ENCODE peak calls at places on chromosomes 13 and 19, in six cellular contexts. One of them, this sample, is unnamed.

GRCh38 chr19:45515081-45515624 is 7.9 kb downstream of the VASP start:
- DNase-seq in left ventricle myocardium superior: peak; percentile 58
- DNase-seq in mucosa of gallbladder: no peak
- DNase-seq in WTC11: no peak
- DNase-seq in stimulated activated CD8-positive, alpha-beta memory T cell treated with anti-CD3 and anti-CD28 coated beads, Interleukin-15, amount 100 ng/mL, for 24 hours: no peak
- DNase-seq in nephron progenitor cell: no peak
- DNase-seq in this sample: no peak

GRCh38 chr19:52621376-52621775 is 16.8 kb downstream of the ZNF83 start:
- DNase-seq in left ventricle myocardium superior: no peak
- DNase-seq in mucosa of gallbladder: no peak
- DNase-seq in WTC11: no peak
- DNase-seq in stimulated activated CD8-positive, alpha-beta memory T cell treated with anti-CD3 and anti-CD28 coated beads, Interleukin-15, amount 100 ng/mL, for 24 hours: no peak
- DNase-seq in nephron progenitor cell: no peak
- DNase-seq in this sample: no peak

GRCh38 chr19:58079792-58080191 is 18.2 kb downstream of the ZSCAN18 start:
- DNase-seq in left ventricle myocardium superior: no peak
- DNase-seq in mucosa of gallbladder: no peak
- DNase-seq in WTC11: no peak
- DNase-seq in stimulated activated CD8-positive, alpha-beta memory T cell treated with anti-CD3 and anti-CD28 coated beads, Interleukin-15, amount 100 ng/mL, for 24 hours: no peak
- DNase-seq in nephron progenitor cell: no peak
- DNase-seq in this sample: no peak

GRCh38 chr13:105847532-105848295 is 687.7 kb downstream of the EFNB2 start:
- DNase-seq in left ventricle myocardium superior: no peak
- DNase-seq in mucosa of gallbladder: no peak
- DNase-seq in WTC11: no peak
- DNase-seq in stimulated activated CD8-positive, alpha-beta memory T cell treated with anti-CD3 and anti-CD28 coated beads, Interleukin-15, amount 100 ng/mL, for 24 hours: no peak
- DNase-seq in nephron progenitor cell: no peak
- DNase-seq in this sample: no peak

GRCh38 chr13:107202371-107203023 is 634.6 kb upstream of the ARGLU1 start:
- DNase-seq in left ventricle myocardium superior: no peak
- DNase-seq in mucosa of gallbladder: peak; percentile 50
- DNase-seq in WTC11: no peak
- DNase-seq in stimulated activated CD8-positive, alpha-beta memory T cell treated with anti-CD3 and anti-CD28 coated beads, Interleukin-15, amount 100 ng/mL, for 24 hours: no peak
- DNase-seq in nephron progenitor cell: no peak
- DNase-seq in this sample: no peak

GRCh38 chr19:12867120-12868099 is 13.8 kb downstream of the DNASE2 start:
- DNase-seq in left ventricle myocardium superior: peak; percentile 72
- DNase-seq in mucosa of gallbladder: peak; percentile 47
- DNase-seq in WTC11: peak; percentile 91
- DNase-seq in stimulated activated CD8-positive, alpha-beta memory T cell treated with anti-CD3 and anti-CD28 coated beads, Interleukin-15, amount 100 ng/mL, for 24 hours: peak; percentile 55
- DNase-seq in nephron progenitor cell: peak; percentile 93
- DNase-seq in this sample: peak; percentile 61

GRCh38 chr13:112769615-112770014 is 79.8 kb downstream of the ATP11A start:
- DNase-seq in left ventricle myocardium superior: no peak
- DNase-seq in mucosa of gallbladder: no peak
- DNase-seq in WTC11: no peak
- DNase-seq in stimulated activated CD8-positive, alpha-beta memory T cell treated with anti-CD3 and anti-CD28 coated beads, Interleukin-15, amount 100 ng/mL, for 24 hours: no peak
- DNase-seq in nephron progenitor cell: no peak
- DNase-seq in this sample: no peak

GRCh38 chr19:40006273-40006691 is 9.4 kb downstream of the ZNF546 start:
- DNase-seq in left ventricle myocardium superior: no peak
- DNase-seq in mucosa of gallbladder: no peak
- DNase-seq in WTC11: no peak
- DNase-seq in stimulated activated CD8-positive, alpha-beta memory T cell treated with anti-CD3 and anti-CD28 coated beads, Interleukin-15, amount 100 ng/mL, for 24 hours: no peak
- DNase-seq in nephron progenitor cell: no peak
- DNase-seq in this sample: no peak

GRCh38 chr13:29454931-29455481 is 140.5 kb downstream of the SLC7A1 start:
- DNase-seq in left ventricle myocardium superior: peak; percentile 30
- DNase-seq in mucosa of gallbladder: no peak
- DNase-seq in WTC11: peak; percentile 44
- DNase-seq in stimulated activated CD8-positive, alpha-beta memory T cell treated with anti-CD3 and anti-CD28 coated beads, Interleukin-15, amount 100 ng/mL, for 24 hours: no peak
- DNase-seq in nephron progenitor cell: no peak
- DNase-seq in this sample: no peak

GRCh38 chr13:27765650-27766049 is 26.6 kb upstream of the GSX1 start:
- DNase-seq in left ventricle myocardium superior: no peak
- DNase-seq in mucosa of gallbladder: no peak
- DNase-seq in WTC11: no peak
- DNase-seq in stimulated activated CD8-positive, alpha-beta memory T cell treated with anti-CD3 and anti-CD28 coated beads, Interleukin-15, amount 100 ng/mL, for 24 hours: no peak
- DNase-seq in nephron progenitor cell: no peak
- DNase-seq in this sample: no peak

GRCh38 chr13:99650410-99650809 is 149.1 kb downstream of the TM9SF2 start:
- DNase-seq in left ventricle myocardium superior: no peak
- DNase-seq in mucosa of gallbladder: no peak
- DNase-seq in WTC11: no peak
- DNase-seq in stimulated activated CD8-positive, alpha-beta memory T cell treated with anti-CD3 and anti-CD28 coated beads, Interleukin-15, amount 100 ng/mL, for 24 hours: no peak
- DNase-seq in nephron progenitor cell: no peak
- DNase-seq in this sample: no peak

GRCh38 chr13:43815204-43815603 is 28.4 kb upstream of the ENOX1 start:
- DNase-seq in left ventricle myocardium superior: no peak
- DNase-seq in mucosa of gallbladder: no peak
- DNase-seq in WTC11: no peak
- DNase-seq in stimulated activated CD8-positive, alpha-beta memory T cell treated with anti-CD3 and anti-CD28 coated beads, Interleukin-15, amount 100 ng/mL, for 24 hours: no peak
- DNase-seq in nephron progenitor cell: no peak
- DNase-seq in this sample: no peak

GRCh38 chr13:33606692-33607091 is 211.3 kb upstream of the RFC3 start:
- DNase-seq in left ventricle myocardium superior: no peak
- DNase-seq in mucosa of gallbladder: no peak
- DNase-seq in WTC11: peak; percentile 23
- DNase-seq in stimulated activated CD8-positive, alpha-beta memory T cell treated with anti-CD3 and anti-CD28 coated beads, Interleukin-15, amount 100 ng/mL, for 24 hours: no peak
- DNase-seq in nephron progenitor cell: no peak
- DNase-seq in this sample: no peak

GRCh38 chr19:35006342-35006998 is 6.3 kb downstream of the GRAMD1A start:
- DNase-seq in left ventricle myocardium superior: no peak
- DNase-seq in mucosa of gallbladder: peak; percentile 74
- DNase-seq in WTC11: no peak
- DNase-seq in stimulated activated CD8-positive, alpha-beta memory T cell treated with anti-CD3 and anti-CD28 coated beads, Interleukin-15, amount 100 ng/mL, for 24 hours: no peak
- DNase-seq in nephron progenitor cell: no peak
- DNase-seq in this sample: no peak

GRCh38 chr13:97359181-97360057 is 74.5 kb upstream of the RAP2A start:
- DNase-seq in left ventricle myocardium superior: no peak
- DNase-seq in mucosa of gallbladder: peak; percentile 58
- DNase-seq in WTC11: peak; percentile 40
- DNase-seq in stimulated activated CD8-positive, alpha-beta memory T cell treated with anti-CD3 and anti-CD28 coated beads, Interleukin-15, amount 100 ng/mL, for 24 hours: no peak
- DNase-seq in nephron progenitor cell: peak; percentile 44
- DNase-seq in this sample: peak; percentile 28

GRCh38 chr19:36041831-36042230 is 9.2 kb upstream of the CLIP3 start:
- DNase-seq in left ventricle myocardium superior: no peak
- DNase-seq in mucosa of gallbladder: peak; percentile 31
- DNase-seq in WTC11: no peak
- DNase-seq in stimulated activated CD8-positive, alpha-beta memory T cell treated with anti-CD3 and anti-CD28 coated beads, Interleukin-15, amount 100 ng/mL, for 24 hours: no peak
- DNase-seq in nephron progenitor cell: no peak
- DNase-seq in this sample: no peak

GRCh38 chr19:1223018-1223855 is 14.6 kb downstream of the CBARP start:
- DNase-seq in left ventricle myocardium superior: peak; percentile 63
- DNase-seq in mucosa of gallbladder: no peak
- DNase-seq in WTC11: peak; percentile 78
- DNase-seq in stimulated activated CD8-positive, alpha-beta memory T cell treated with anti-CD3 and anti-CD28 coated beads, Interleukin-15, amount 100 ng/mL, for 24 hours: no peak
- DNase-seq in nephron progenitor cell: peak; percentile 61
- DNase-seq in this sample: no peak

GRCh38 chr13:95023405-95023804 is 277.8 kb downstream of the ABCC4 start:
- DNase-seq in left ventricle myocardium superior: no peak
- DNase-seq in mucosa of gallbladder: no peak
- DNase-seq in WTC11: no peak
- DNase-seq in stimulated activated CD8-positive, alpha-beta memory T cell treated with anti-CD3 and anti-CD28 coated beads, Interleukin-15, amount 100 ng/mL, for 24 hours: no peak
- DNase-seq in nephron progenitor cell: no peak
- DNase-seq in this sample: no peak

GRCh38 chr19:14059093-14059480 is 2.8 kb downstream of the PALM3 start:
- DNase-seq in left ventricle myocardium superior: no peak
- DNase-seq in mucosa of gallbladder: no peak
- DNase-seq in WTC11: peak; percentile 78
- DNase-seq in stimulated activated CD8-positive, alpha-beta memory T cell treated with anti-CD3 and anti-CD28 coated beads, Interleukin-15, amount 100 ng/mL, for 24 hours: peak; percentile 27
- DNase-seq in nephron progenitor cell: peak; percentile 58
- DNase-seq in this sample: peak; percentile 30

GRCh38 chr19:35379992-35380391 is 9.1 kb downstream of the GPR42 start:
- DNase-seq in left ventricle myocardium superior: no peak
- DNase-seq in mucosa of gallbladder: peak; percentile 37
- DNase-seq in WTC11: no peak
- DNase-seq in stimulated activated CD8-positive, alpha-beta memory T cell treated with anti-CD3 and anti-CD28 coated beads, Interleukin-15, amount 100 ng/mL, for 24 hours: no peak
- DNase-seq in nephron progenitor cell: no peak
- DNase-seq in this sample: no peak

GRCh38 chr13:78958019-78958418 is 299.1 kb upstream of the OBI1 start:
- DNase-seq in left ventricle myocardium superior: no peak
- DNase-seq in mucosa of gallbladder: no peak
- DNase-seq in WTC11: no peak
- DNase-seq in stimulated activated CD8-positive, alpha-beta memory T cell treated with anti-CD3 and anti-CD28 coated beads, Interleukin-15, amount 100 ng/mL, for 24 hours: no peak
- DNase-seq in nephron progenitor cell: no peak
- DNase-seq in this sample: no peak

GRCh38 chr19:3515891-3516422 is 9.8 kb downstream of the FZR1 start:
- DNase-seq in left ventricle myocardium superior: no peak
- DNase-seq in mucosa of gallbladder: no peak
- DNase-seq in WTC11: no peak
- DNase-seq in stimulated activated CD8-positive, alpha-beta memory T cell treated with anti-CD3 and anti-CD28 coated beads, Interleukin-15, amount 100 ng/mL, for 24 hours: no peak
- DNase-seq in nephron progenitor cell: no peak
- DNase-seq in this sample: no peak

GRCh38 chr19:343941-344624 is 513 bp downstream of the MIER2 start:
- DNase-seq in left ventricle myocardium superior: peak; percentile 36
- DNase-seq in mucosa of gallbladder: no peak
- DNase-seq in WTC11: peak; percentile 50
- DNase-seq in stimulated activated CD8-positive, alpha-beta memory T cell treated with anti-CD3 and anti-CD28 coated beads, Interleukin-15, amount 100 ng/mL, for 24 hours: peak; percentile 22
- DNase-seq in nephron progenitor cell: peak; percentile 69
- DNase-seq in this sample: no peak

GRCh38 chr19:39448271-39448670 is 2.9 kb downstream of the SUPT5H start:
- DNase-seq in left ventricle myocardium superior: no peak
- DNase-seq in mucosa of gallbladder: no peak
- DNase-seq in WTC11: no peak
- DNase-seq in stimulated activated CD8-positive, alpha-beta memory T cell treated with anti-CD3 and anti-CD28 coated beads, Interleukin-15, amount 100 ng/mL, for 24 hours: no peak
- DNase-seq in nephron progenitor cell: no peak
- DNase-seq in this sample: no peak

GRCh38 chr19:32191921-32192320 is 153.5 kb upstream of the ZNF507 start:
- DNase-seq in left ventricle myocardium superior: no peak
- DNase-seq in mucosa of gallbladder: no peak
- DNase-seq in WTC11: no peak
- DNase-seq in stimulated activated CD8-positive, alpha-beta memory T cell treated with anti-CD3 and anti-CD28 coated beads, Interleukin-15, amount 100 ng/mL, for 24 hours: no peak
- DNase-seq in nephron progenitor cell: no peak
- DNase-seq in this sample: no peak

GRCh38 chr13:44050450-44051063 is 170.9 kb downstream of the LACC1 start:
- DNase-seq in left ventricle myocardium superior: no peak
- DNase-seq in mucosa of gallbladder: no peak
- DNase-seq in WTC11: no peak
- DNase-seq in stimulated activated CD8-positive, alpha-beta memory T cell treated with anti-CD3 and anti-CD28 coated beads, Interleukin-15, amount 100 ng/mL, for 24 hours: no peak
- DNase-seq in nephron progenitor cell: no peak
- DNase-seq in this sample: no peak

GRCh38 chr13:100521912-100522490 is 66.6 kb downstream of the GGACT start:
- DNase-seq in left ventricle myocardium superior: no peak
- DNase-seq in mucosa of gallbladder: no peak
- DNase-seq in WTC11: no peak
- DNase-seq in stimulated activated CD8-positive, alpha-beta memory T cell treated with anti-CD3 and anti-CD28 coated beads, Interleukin-15, amount 100 ng/mL, for 24 hours: no peak
- DNase-seq in nephron progenitor cell: no peak
- DNase-seq in this sample: no peak

GRCh38 chr13:95643814-95644598 is 500 bp downstream of the DZIP1 start:
- DNase-seq in left ventricle myocardium superior: peak; percentile 37
- DNase-seq in mucosa of gallbladder: no peak
- DNase-seq in WTC11: peak; percentile 56
- DNase-seq in stimulated activated CD8-positive, alpha-beta memory T cell treated with anti-CD3 and anti-CD28 coated beads, Interleukin-15, amount 100 ng/mL, for 24 hours: no peak
- DNase-seq in nephron progenitor cell: no peak
- DNase-seq in this sample: no peak

GRCh38 chr19:40101813-40102212 is 11.1 kb upstream of the ZNF780A start:
- DNase-seq in left ventricle myocardium superior: no peak
- DNase-seq in mucosa of gallbladder: no peak
- DNase-seq in WTC11: no peak
- DNase-seq in stimulated activated CD8-positive, alpha-beta memory T cell treated with anti-CD3 and anti-CD28 coated beads, Interleukin-15, amount 100 ng/mL, for 24 hours: no peak
- DNase-seq in nephron progenitor cell: no peak
- DNase-seq in this sample: no peak

GRCh38 chr19:38736413-38737280 is 7.6 kb downstream of the CAPN12 start:
- DNase-seq in left ventricle myocardium superior: peak; percentile 50
- DNase-seq in mucosa of gallbladder: peak; percentile 85
- DNase-seq in WTC11: peak; percentile 93
- DNase-seq in stimulated activated CD8-positive, alpha-beta memory T cell treated with anti-CD3 and anti-CD28 coated beads, Interleukin-15, amount 100 ng/mL, for 24 hours: no peak
- DNase-seq in nephron progenitor cell: peak; percentile 70
- DNase-seq in this sample: peak; percentile 43

This sample was measured in activated T-cell treated with anti-CD3 and anti-CD28 coated beads for 24 hours.